ENCODE peak calls at places on chromosomes 4 and X, in nine cellular contexts. H is GM23248, O is OCI-LY7, V is right cardiac atrium, Z is tibial artery, A is fibroblast of lung, W is A549, Q is IMR-90, M is PC-9. K is an unnamed sample.

GRCh38 chrX:46263494-46263893 is 281.7 kb downstream of the ZNF674 start:
- DNase-seq in H (no peak), O (no peak), V (no peak), Z (no peak), A (no peak), W (peak; percentile 17), Q (no peak), M (peak; percentile 72), K (no peak)

GRCh38 chrX:41122664-41123257 is 37.5 kb downstream of the USP9X start:
- DNase-seq in H (no peak), O (no peak), V (no peak), Z (no peak), A (no peak), W (no peak), Q (no peak), M (no peak), K (no peak)

GRCh38 chrX:101619336-101619735 is 1.5 kb upstream of the ARMCX6 start:
- DNase-seq in H (no peak), O (peak; percentile 9), V (no peak), Z (no peak), A (peak; percentile 17), W (no peak), Q (peak; percentile 22), M (no peak), K (no peak)

GRCh38 chr4:173182403-173182802 is 13.8 kb downstream of the GALNT7 start:
- DNase-seq in H (peak; percentile 80), O (no peak), V (no peak), Z (no peak), A (peak; percentile 75), W (peak; percentile 81), Q (peak; percentile 88), M (peak; percentile 73), K (no peak)

GRCh38 chrX:73913580-73913979 is 350.6 kb downstream of the CHIC1 start:
- DNase-seq in H (no peak), O (no peak), V (no peak), Z (no peak), A (peak; percentile 53), W (no peak), Q (peak; percentile 43), M (no peak), K (no peak)

GRCh38 chrX:73922856-73923429 is 359.9 kb downstream of the CHIC1 start:
- DNase-seq in H (peak; percentile 65), O (no peak), V (no peak), Z (no peak), A (peak; percentile 23), W (no peak), Q (peak; percentile 26), M (no peak), K (no peak)

GRCh38 chrX:41923925-41924693 is 755 bp upstream of the CASK start:
- DNase-seq in H (peak; percentile 47), O (peak; percentile 61), V (no peak), Z (peak; percentile 21), A (peak; percentile 35), W (peak; percentile 68), Q (peak; percentile 26), M (peak; percentile 34), K (peak; percentile 6)

GRCh38 chr4:107258359-107258758 is 222.2 kb upstream of the DKK2 start:
- DNase-seq in H (peak; percentile 70), O (no peak), V (no peak), Z (no peak), A (peak; percentile 9), W (no peak), Q (peak; percentile 70), M (no peak), K (no peak)

GRCh38 chrX:136273986-136274385 is 22.8 kb upstream of the MAP7D3 start:
- DNase-seq in H (no peak), O (no peak), V (no peak), Z (no peak), A (no peak), W (no peak), Q (no peak), M (no peak), K (no peak)

GRCh38 chrX:68710870-68711576 is 63.6 kb downstream of the STARD8 start:
- DNase-seq in H (peak; percentile 60), O (peak; percentile 10), V (no peak), Z (peak; percentile 36), A (peak; percentile 47), W (peak; percentile 65), Q (peak; percentile 53), M (peak; percentile 50), K (no peak)

GRCh38 chr4:81625422-81626417 is 154.0 kb upstream of the RASGEF1B start:
- DNase-seq in H (no peak), O (no peak), V (no peak), Z (no peak), A (no peak), W (peak; percentile 26), Q (no peak), M (no peak), K (no peak)

DNA sequence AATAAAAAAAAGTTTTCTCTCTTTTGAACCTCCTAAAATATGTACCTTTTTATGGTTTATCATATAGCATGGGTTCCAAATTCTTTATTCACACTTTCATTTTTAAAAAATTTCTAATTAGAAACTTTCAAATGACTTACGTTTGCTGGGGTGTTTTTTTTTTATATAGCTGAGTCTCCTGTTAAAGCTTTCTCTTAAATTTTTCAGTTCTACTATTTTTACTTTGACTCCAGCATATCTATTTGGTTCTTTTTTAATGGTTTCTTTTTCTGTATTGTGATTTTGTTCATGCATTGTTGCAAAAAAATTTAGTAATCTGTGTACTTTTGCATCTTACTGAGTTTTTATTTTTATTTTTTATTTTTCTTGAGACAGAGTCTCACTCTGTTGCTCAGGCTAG is 22.3 kb downstream of the ZNF718 start:
- DNase-seq in H (no peak), O (no peak), V (no peak), Z (no peak), A (no peak), W (no peak), Q (no peak), M (no peak), K (no peak)
- H3K9me3 ChIP-seq in H (peaks cover 21% of the 10 kb centered on the region), O (peaks cover 75% of the 10 kb centered on the region), V (peaks cover 16% of the 10 kb centered on the region), Z (peaks cover 7% of the 10 kb centered on the region), A (no peaks in the 10 kb centered on the region), W (peaks cover 51% of the 10 kb centered on the region), Q (peaks cover 42% of the 10 kb centered on the region), M (no peaks in the 10 kb centered on the region), K (peaks cover 85% of the 10 kb centered on the region)

GRCh38 chr4:115970859-115971258 is 857.4 kb upstream of the NDST4 start:
- DNase-seq in H (no peak), O (no peak), V (no peak), Z (no peak), A (no peak), W (no peak), Q (no peak), M (no peak), K (no peak)

GRCh38 chr4:115972967-115973366 is 859.5 kb upstream of the NDST4 start:
- DNase-seq in H (no peak), O (no peak), V (no peak), Z (no peak), A (no peak), W (no peak), Q (no peak), M (no peak), K (no peak)

GRCh38 chr4:115969756-115970155 is 856.3 kb upstream of the NDST4 start:
- DNase-seq in H (no peak), O (no peak), V (no peak), Z (no peak), A (no peak), W (peak; percentile 0), Q (no peak), M (no peak), K (no peak)

DNA sequence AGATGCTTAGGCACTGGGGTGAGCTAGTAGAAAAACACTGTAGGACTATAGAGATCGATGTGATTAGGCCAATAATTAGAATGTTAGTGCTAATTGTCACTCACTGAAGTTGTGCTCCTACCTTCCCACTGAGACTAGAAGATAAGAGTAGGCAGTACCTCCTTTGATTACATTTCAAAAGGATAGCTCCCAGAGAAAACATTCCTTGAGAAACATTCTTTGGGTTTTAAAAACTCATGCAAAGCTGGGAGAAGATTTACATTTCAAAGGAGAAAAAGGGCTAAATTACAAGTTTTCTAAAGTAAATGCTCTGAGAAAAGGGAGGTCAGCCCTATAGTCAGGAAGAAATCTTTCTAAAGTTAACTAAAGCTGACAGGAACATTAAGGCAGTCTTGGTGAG is 860.3 kb upstream of the NDST4 start:
- DNase-seq in H (no peak), O (no peak), V (no peak), Z (no peak), A (no peak), W (no peak), Q (no peak), M (no peak), K (no peak)
- H3K4me3 ChIP-seq in H (no peak overlapping the region), O (no peak overlapping the region), V (no peak overlapping the region), Z (no peak overlapping the region), A (no peak overlapping the region), W (no peak overlapping the region), Q (no peak overlapping the region), M (no peak overlapping the region), K (no peak overlapping the region)

DNA sequence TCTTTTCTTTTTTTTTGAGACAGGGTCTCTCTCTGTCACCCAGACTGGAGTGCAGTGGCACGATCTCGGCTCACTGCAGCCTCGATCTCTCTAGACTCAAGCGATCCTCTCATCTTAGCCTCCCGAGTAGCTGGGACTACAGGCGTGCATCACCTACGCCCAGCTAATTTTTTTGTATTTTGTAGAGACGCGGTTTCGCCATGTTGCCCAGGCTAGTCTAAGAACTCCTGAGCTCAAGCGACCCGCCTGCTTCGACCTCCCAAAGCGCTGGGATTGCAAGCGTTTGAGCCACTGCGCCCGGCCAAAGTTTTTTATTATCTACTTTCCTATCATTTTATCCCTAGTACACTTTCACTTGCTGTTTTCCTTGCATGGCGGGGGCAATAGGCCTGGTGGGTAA is 1.4 kb downstream of the UBA6 start:
- DNase-seq in H (no peak), O (no peak), V (no peak), Z (no peak), A (no peak), W (no peak), Q (no peak), M (no peak), K (no peak)
- H3K4me1 ChIP-seq in H (peaks cover 28% of the 10 kb centered on the region), O (peaks cover 24% of the 10 kb centered on the region), V (peaks cover 2% of the 10 kb centered on the region), Z (no peaks in the 10 kb centered on the region), A (no peaks in the 10 kb centered on the region), W (peaks cover 12% of the 10 kb centered on the region), Q (peaks cover 6% of the 10 kb centered on the region), M (peaks cover 12% of the 10 kb centered on the region), K (peaks cover 41% of the 10 kb centered on the region)

GRCh38 chr4:385934-386707 is 48.5 kb downstream of the ZNF141 start:
- DNase-seq in H (no peak), O (no peak), V (no peak), Z (no peak), A (no peak), W (no peak), Q (no peak), M (no peak), K (no peak)

GRCh38 chr4:384311-385010 is 46.8 kb downstream of the ZNF141 start:
- DNase-seq in H (no peak), O (peak; percentile 97), V (no peak), Z (no peak), A (no peak), W (no peak), Q (no peak), M (no peak), K (no peak)

GRCh38 chr4:386708-387105 is 49.1 kb downstream of the ZNF141 start:
- DNase-seq in H (no peak), O (no peak), V (no peak), Z (no peak), A (no peak), W (no peak), Q (no peak), M (no peak), K (no peak)
- H3K9me3 ChIP-seq in H (no peaks in the 10 kb centered on the region), O (peaks cover 62% of the 10 kb centered on the region), V (peaks cover 17% of the 10 kb centered on the region), Z (peaks cover 11% of the 10 kb centered on the region), A (no peaks in the 10 kb centered on the region), W (peaks cover 10% of the 10 kb centered on the region), Q (peaks cover 59% of the 10 kb centered on the region), M (no peaks in the 10 kb centered on the region), K (peaks cover 98% of the 10 kb centered on the region)

GRCh38 chrX:115562492-115562872 is 1.5 kb downstream of the PLS3 start:
- DNase-seq in H (peak; percentile 59), O (no peak), V (no peak), Z (no peak), A (peak; percentile 58), W (peak; percentile 64), Q (peak; percentile 51), M (peak; percentile 66), K (no peak)
- H3K4me3 ChIP-seq in H (peak overlapping the region; percentile 85), O (no peak overlapping the region), V (peak overlapping the region; percentile 89), Z (peak overlapping the region; percentile 78), A (peak overlapping the region; percentile 74), W (peak overlapping the region; percentile 83), Q (peak overlapping the region; percentile 99), M (peak overlapping the region; percentile 85), K (no peak overlapping the region)